ENCODE peak calls at places on chromosomes 13 and 19, in four cellular contexts. G, N, J and Z are unnamed samples. For H3K4me1, the result is how much of the 10 kb centered on the place peaks cover.

GRCh38 chr19:55358943-55359908 is 3.8 kb downstream of the GARIN5B start:
- DNase-seq in G (no peak), N (peak), J (no peak), Z (no peak)

GRCh38 chr13:30725331-30726085 is 9.8 kb upstream of the ALOX5AP start:
- DNase-seq in G (no peak), N (no peak), J (no peak), Z (no peak)

GRCh38 chr19:44644391-44645016 is 794 bp downstream of the PVR start:
- DNase-seq in G (peak), N (no peak), J (no peak), Z (peak)

GRCh38 chr13:33251131-33251629 is 34.4 kb downstream of the STARD13 start:
- DNase-seq in G (no peak), N (no peak), J (no peak), Z (peak)

GRCh38 chr19:50315773-50316448 is 13.3 kb downstream of the KCNC3 start:
- DNase-seq in G (peak), N (peak), J (no peak), Z (peak)

GRCh38 chr13:51342706-51343105 is 3.2 kb downstream of the SERPINE3 start:
- DNase-seq in G (no peak), N (no peak), J (no peak), Z (peak)

GRCh38 chr13:24683370-24683769 is 3.2 kb downstream of the ATP12A start:
- DNase-seq in G (no peak), N (no peak), J (no peak), Z (no peak)

GRCh38 chr13:41295973-41296372 is 15.1 kb upstream of the NAA16 start:
- DNase-seq in G (no peak), N (no peak), J (no peak), Z (no peak)

GRCh38 chr19:1470864-1471513 is 8.0 kb downstream of the C19orf25 start:
- DNase-seq in G (no peak), N (peak), J (no peak), Z (peak)

GRCh38 chr13:87274209-87274819 is 396.9 kb upstream of the SLITRK5 start:
- DNase-seq in G (no peak), N (no peak), J (peak), Z (no peak)

GRCh38 chr13:48446454-48446853 is 33.5 kb upstream of the LPAR6 start:
- DNase-seq in G (no peak), N (no peak), J (no peak), Z (no peak)

GRCh38 chr19:29878973-29879654 is 62.9 kb upstream of the URI1 start:
- DNase-seq in G (peak), N (no peak), J (no peak), Z (peak)

GRCh38 chr13:92172191-92172590 is 773.8 kb downstream of the GPC5 start:
- DNase-seq in G (no peak), N (no peak), J (no peak), Z (no peak)

GRCh38 chr19:6211632-6212402 is 68.0 kb downstream of the MLLT1 start:
- DNase-seq in G (no peak), N (peak), J (no peak), Z (peak)

GRCh38 chr13:98129059-98129741 is 13.7 kb upstream of the FARP1 start:
- DNase-seq in G (no peak), N (no peak), J (no peak), Z (no peak)

GRCh38 chr13:112092453-112092852 is 25.5 kb downstream of the SOX1 start:
- DNase-seq in G (no peak), N (no peak), J (no peak), Z (no peak)

GRCh38 chr19:6731822-6732221 is 5.6 kb downstream of the GPR108 start:
- DNase-seq in G (no peak), N (peak), J (no peak), Z (peak)

GRCh38 chr13:21534760-21535159 is 69.2 kb downstream of the MICU2 start:
- DNase-seq in G (no peak), N (no peak), J (no peak), Z (no peak)
- H3K4me1 ChIP-seq in G (under half), N (under half), J (under half), Z (under half)

GRCh38 chr19:5131031-5131865 is 162.3 kb downstream of the KDM4B start:
- DNase-seq in G (no peak), N (no peak), J (no peak), Z (no peak)
- H3K4me1 ChIP-seq in G (under half), N (under half), J (under half), Z (under half)

GRCh38 chr19:11483176-11484111 is 2.6 kb upstream of the ELAVL3 start:
- DNase-seq in G (no peak), N (peak), J (no peak), Z (peak)

GRCh38 chr19:11480927-11481776 is at the start of gene ELAVL3:
- DNase-seq in G (no peak), N (peak), J (no peak), Z (peak)

GRCh38 chr19:11480081-11480926 is 542 bp downstream of the ELAVL3 start:
- DNase-seq in G (no peak), N (peak), J (no peak), Z (peak)

GRCh38 chr19:11482384-11483050 is 1.7 kb upstream of the ELAVL3 start:
- DNase-seq in G (peak), N (peak), J (no peak), Z (peak)

GRCh38 chr19:11481777-11482383 is 1.0 kb upstream of the ELAVL3 start:
- DNase-seq in G (peak), N (peak), J (no peak), Z (peak)
- H3K4me1 ChIP-seq in G (under half), N (under half), J (under half), Z (under half)

GRCh38 chr19:13160557-13160956 is 10.3 kb downstream of the IER2 start:
- DNase-seq in G (no peak), N (no peak), J (no peak), Z (peak)

GRCh38 chr19:13165091-13165997 is 15.1 kb downstream of the IER2 start:
- DNase-seq in G (no peak), N (no peak), J (no peak), Z (peak)

GRCh38 chr19:13162749-13163608 is 12.8 kb downstream of the IER2 start:
- DNase-seq in G (no peak), N (peak), J (peak), Z (peak)

GRCh38 chr19:13164370-13165090 is 14.3 kb downstream of the IER2 start:
- DNase-seq in G (no peak), N (peak), J (no peak), Z (peak)

DNA sequence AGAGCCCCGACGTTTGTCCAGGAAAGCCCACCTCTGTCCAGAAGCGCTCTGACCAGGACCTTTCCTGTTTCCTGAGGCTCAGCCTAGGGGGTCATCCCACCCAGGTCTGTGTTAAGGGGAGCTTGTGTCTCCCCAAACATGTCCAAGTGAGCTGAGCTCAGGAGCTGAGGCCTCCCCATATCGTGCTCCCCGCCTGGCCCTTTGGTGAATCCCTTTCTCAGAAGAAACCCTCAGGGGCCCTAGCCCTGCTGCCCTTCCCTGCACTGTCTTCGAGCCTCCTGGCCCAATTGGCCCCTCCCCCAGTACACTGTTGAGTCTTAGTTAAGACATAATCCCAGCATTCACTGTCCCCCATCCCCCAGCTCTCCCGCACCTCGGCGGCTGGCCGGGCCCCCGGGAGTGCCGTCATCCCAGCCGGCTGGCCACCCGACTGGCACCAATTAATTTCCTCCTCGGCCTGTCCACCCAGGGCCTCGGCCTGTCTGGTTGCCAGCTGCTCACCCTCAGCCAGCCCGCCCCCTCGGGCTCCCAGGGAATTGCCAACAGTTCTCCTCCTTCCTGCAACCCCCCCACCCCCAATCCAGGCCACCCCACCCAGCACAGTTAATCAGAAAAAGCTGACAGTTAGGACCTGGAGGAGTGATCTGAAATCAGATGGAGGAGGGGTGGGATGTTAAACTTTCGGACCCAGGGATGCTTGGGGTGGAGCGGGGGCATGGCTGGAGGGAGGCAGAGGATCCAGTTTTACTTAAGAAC is 13.6 kb downstream of the IER2 start:
- DNase-seq in G (no peak), N (peak), J (no peak), Z (peak)
- H3K4me1 ChIP-seq in G (half or more), N (under half), J (under half), Z (half or more)